ENCODE peak calls at places on chromosomes 13 and 19, in six cellular contexts. R is coronary artery, V is lung, N is substantia nigra, I is MCF 10A, G is NCI-H2081. X is an unnamed sample.

GRCh38 chr19:3683405-3683865 is 16.8 kb downstream of the PIP5K1C start:
- DNase-seq in R (no peak), V (no peak), N (no peak), I (peak; percentile 83), G (peak; percentile 54), X (no peak)

GRCh38 chr19:18029617-18030338 is 21.8 kb downstream of the ARRDC2 start:
- DNase-seq in R (no peak), V (no peak), N (no peak), I (peak; percentile 66), G (peak; percentile 74), X (no peak)

GRCh38 chr13:39159393-39159792 is 121.1 kb downstream of the NHLRC3 start:
- DNase-seq in R (no peak), V (no peak), N (no peak), I (no peak), G (peak; percentile 91), X (no peak)

GRCh38 chr13:20847298-20847697 is 55.2 kb downstream of the XPO4 start:
- DNase-seq in R (no peak), V (no peak), N (no peak), I (no peak), G (peak; percentile 3), X (no peak)

GRCh38 chr13:102141625-102142472 is 260.0 kb downstream of the FGF14 start:
- DNase-seq in R (no peak), V (no peak), N (no peak), I (peak; percentile 31), G (peak; percentile 6), X (no peak)

GRCh38 chr19:49085020-49085867 is at the start of gene SNRNP70:
- DNase-seq in R (peak; percentile 98), V (peak; percentile 99), N (peak; percentile 97), I (peak; percentile 99), G (peak; percentile 99), X (peak; percentile 100)

GRCh38 chr19:38383184-38383583 is 4.7 kb downstream of the GGN start:
- DNase-seq in R (no peak), V (no peak), N (no peak), I (no peak), G (no peak), X (no peak)

GRCh38 chr19:46181386-46181774 is 33.3 kb downstream of the IGFL2 start:
- DNase-seq in R (no peak), V (no peak), N (no peak), I (peak; percentile 62), G (no peak), X (no peak)

GRCh38 chr13:46595136-46595917 is 42.4 kb downstream of the LRCH1 start:
- DNase-seq in R (no peak), V (no peak), N (no peak), I (peak; percentile 87), G (no peak), X (no peak)

X was measured in CD4-positive, alpha-beta memory T cell.